ENCODE peak calls at places on chromosomes 2 and 18, in five cellular contexts. E is skeletal muscle cell; L is stimulated activated naive CD8-positive, alpha-beta T cell treated with anti-CD3 and anti-CD28 coated beads, Interleukin-15, amount 100 ng/mL, for 72 hours; T is kidney tubule cell; V is psoas muscle. Y is an unnamed sample.

GRCh38 chr2:28391564-28392296 is 928 bp upstream of the FOSL2 start:
- DNase-seq in E (peak; percentile 73), L (peak; percentile 78), T (peak; percentile 92), V (peak; percentile 95), Y (peak; percentile 95)

GRCh38 chr18:25223211-25223610 is 128.8 kb downstream of the ZNF521 start:
- DNase-seq in E (no peak), L (no peak), T (no peak), V (no peak), Y (no peak)

GRCh38 chr18:77320960-77321559 is 71.4 kb downstream of the GALR1 start:
- DNase-seq in E (no peak), L (no peak), T (no peak), V (no peak), Y (no peak)

GRCh38 chr2:84906900-84907714 is 1.7 kb downstream of the TMSB10 start:
- DNase-seq in E (peak; percentile 55), L (peak; percentile 54), T (peak; percentile 90), V (peak; percentile 65), Y (peak; percentile 98)

GRCh38 chr18:7452331-7452730 is 114.8 kb upstream of the PTPRM start:
- DNase-seq in E (no peak), L (peak; percentile 9), T (peak; percentile 58), V (no peak), Y (peak; percentile 3)

GRCh38 chr2:75627902-75628504 is 18.6 kb upstream of the MRPL19 start:
- DNase-seq in E (no peak), L (peak; percentile 57), T (peak; percentile 77), V (peak; percentile 59), Y (peak; percentile 75)

GRCh38 chr2:190469770-190470169 is 61.6 kb downstream of the MFSD6 start:
- DNase-seq in E (no peak), L (no peak), T (peak; percentile 81), V (no peak), Y (peak; percentile 80)

GRCh38 chr18:48166971-48167370 is 236.5 kb upstream of the SMAD2 start:
- DNase-seq in E (no peak), L (no peak), T (no peak), V (peak; percentile 30), Y (no peak)

GRCh38 chr2:149849133-149849532 is 261.6 kb upstream of the MMADHC start:
- DNase-seq in E (no peak), L (no peak), T (no peak), V (no peak), Y (no peak)

GRCh38 chr2:5720426-5720825 is 28.2 kb downstream of the SOX11 start:
- DNase-seq in E (peak; percentile 22), L (no peak), T (peak; percentile 60), V (no peak), Y (no peak)

GRCh38 chr2:39981877-39982276 is 202.8 kb upstream of the THUMPD2 start:
- DNase-seq in E (no peak), L (no peak), T (no peak), V (no peak), Y (no peak)

GRCh38 chr2:145623136-145623535 is 1103.2 kb upstream of the ZEB2 start:
- DNase-seq in E (peak; percentile 53), L (no peak), T (no peak), V (no peak), Y (no peak)

GRCh38 chr2:86489542-86489941 is 48.4 kb downstream of the KDM3A start:
- DNase-seq in E (no peak), L (no peak), T (no peak), V (no peak), Y (no peak)

GRCh38 chr2:46827274-46827930 is 88.2 kb downstream of the MCFD2 start:
- DNase-seq in E (peak; percentile 72), L (no peak), T (peak; percentile 39), V (no peak), Y (no peak)

GRCh38 chr18:79511271-79511670 is 115.5 kb downstream of the NFATC1 start:
- DNase-seq in E (no peak), L (no peak), T (no peak), V (no peak), Y (no peak)

GRCh38 chr2:222813177-222813843 is 47.5 kb upstream of the ACSL3 start:
- DNase-seq in E (no peak), L (peak; percentile 60), T (peak; percentile 53), V (no peak), Y (peak; percentile 37)

GRCh38 chr2:46954951-46955571 is 39.5 kb upstream of the MCFD2 start:
- DNase-seq in E (peak; percentile 49), L (no peak), T (peak; percentile 98), V (peak; percentile 85), Y (peak; percentile 100)

GRCh38 chr2:196088209-196088608 is 19.6 kb upstream of the DNAH7 start:
- DNase-seq in E (peak; percentile 51), L (no peak), T (peak; percentile 53), V (no peak), Y (no peak)

GRCh38 chr2:67974564-67975430 is 88.0 kb downstream of the C1D start:
- DNase-seq in E (no peak), L (no peak), T (peak; percentile 22), V (peak; percentile 30), Y (no peak)

GRCh38 chr2:3664925-3665324 is 6.9 kb downstream of the ALLC start:
- DNase-seq in E (no peak), L (no peak), T (no peak), V (no peak), Y (no peak)

GRCh38 chr2:143128681-143129580 is at the start of gene ARHGAP15:
- DNase-seq in E (no peak), L (peak; percentile 80), T (no peak), V (no peak), Y (no peak)

GRCh38 chr2:32946314-32947075 is at the start of gene LTBP1:
- DNase-seq in E (no peak), L (peak; percentile 58), T (peak; percentile 67), V (peak; percentile 65), Y (peak; percentile 61)

GRCh38 chr2:218733615-218734021 is 23.0 kb downstream of the TTLL4 start:
- DNase-seq in E (peak; percentile 42), L (peak; percentile 50), T (peak; percentile 91), V (peak; percentile 21), Y (peak; percentile 15)